ENCODE peak calls at places on chromosomes 11 and 22, in four cellular contexts. Y is B cell, H is GM10248, W is epithelial cell of esophagus. K is an unnamed sample.

GRCh38 chr11:115848614-115849013 is 344.4 kb upstream of the CADM1 start:
- DNase-seq in H (no peak), Y (no peak), W (no peak), K (no peak)

GRCh38 chr11:3735827-3736226 is 61.5 kb downstream of the NUP98 start:
- DNase-seq in H (no peak), W (peak), Y (no peak), K (no peak)

GRCh38 chr22:38881997-38882396 is 10.0 kb upstream of the CBX6 start:
- DNase-seq in Y (no peak), H (no peak), W (no peak), K (no peak)

GRCh38 chr11:16194566-16194965 is 161.8 kb downstream of the SOX6 start:
- DNase-seq in W (no peak), H (no peak), Y (no peak), K (no peak)

GRCh38 chr11:62999649-63000048 is 14.9 kb upstream of the SLC22A6 start:
- DNase-seq in W (peak), Y (no peak), H (no peak), K (peak)

GRCh38 chr11:95577716-95578460 is 211.7 kb downstream of the FAM76B start:
- DNase-seq in W (peak), H (no peak), Y (peak), K (no peak)

GRCh38 chr22:17742528-17742902 is 31.8 kb downstream of the BID start:
- DNase-seq in W (peak), Y (peak), H (peak), K (peak)

GRCh38 chr22:31122196-31122531 is 602 bp upstream of the INPP5J start:
- DNase-seq in W (no peak), H (no peak), Y (no peak), K (no peak)

GRCh38 chr11:105202844-105203548 is 63.4 kb upstream of the CARD18 start:
- DNase-seq in Y (no peak), H (no peak), W (no peak), K (peak)

DNA sequence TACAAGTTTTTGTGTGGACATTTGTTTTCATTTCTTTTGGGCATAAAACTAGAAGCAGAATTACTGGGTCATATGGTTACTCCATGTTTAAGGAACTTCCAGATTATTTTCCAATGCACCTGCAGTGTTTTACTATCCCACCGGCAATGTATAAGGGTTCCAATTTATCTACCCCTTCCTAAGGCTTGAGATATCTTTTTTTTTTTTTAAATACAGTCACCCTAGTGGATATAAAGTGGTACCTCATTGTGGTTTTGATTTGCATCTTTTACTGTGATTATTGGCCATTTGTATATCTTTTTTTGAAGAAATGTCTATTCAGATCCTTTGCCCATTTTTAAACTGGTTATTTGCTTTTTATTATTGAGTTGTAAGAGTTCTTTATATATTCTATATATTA is 34.6 kb upstream of the UCP3 start:
- DNase-seq in Y (no peak), W (no peak), H (no peak), K (no peak)
- TF ChIP-seq CTCF in Y (no peak), W (no peak), H (no peak), K (no peak)

GRCh38 chr11:43687120-43687791 is 6.7 kb downstream of the HSD17B12 start:
- DNase-seq in Y (no peak), H (no peak), W (peak), K (no peak)

GRCh38 chr11:43686207-43686606 is 5.7 kb downstream of the HSD17B12 start:
- DNase-seq in Y (no peak), H (no peak), W (no peak), K (no peak)

GRCh38 chr11:43681543-43681942 is 1.0 kb downstream of the HSD17B12 start:
- DNase-seq in W (peak), Y (peak), H (no peak), K (no peak)

GRCh38 chr11:43689167-43689566 is 8.6 kb downstream of the HSD17B12 start:
- DNase-seq in Y (no peak), H (no peak), W (no peak), K (no peak)

DNA sequence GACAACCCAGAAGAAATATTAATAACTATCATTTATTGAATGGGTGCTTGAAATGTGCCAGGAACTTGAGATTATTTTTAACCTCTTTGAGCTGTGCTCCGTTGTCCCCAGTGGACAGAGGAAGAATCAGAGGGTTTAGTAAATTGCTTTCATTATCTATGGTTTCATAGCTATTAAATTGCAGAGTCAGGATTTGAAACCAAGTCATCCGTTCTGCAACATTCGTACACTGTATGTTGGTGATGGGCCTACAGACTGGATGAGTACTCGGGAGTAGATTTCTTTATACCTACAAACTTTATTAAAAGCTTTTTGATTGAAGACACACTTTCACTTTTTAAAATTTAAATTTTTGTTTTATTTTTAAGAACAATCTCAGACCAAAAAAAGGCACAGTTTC is 4.9 kb downstream of the HSD17B12 start:
- DNase-seq in W (no peak), H (no peak), Y (no peak), K (no peak)
- TF ChIP-seq CTCF in W (no peak), H (no peak), Y (no peak), K (no peak)

DNA sequence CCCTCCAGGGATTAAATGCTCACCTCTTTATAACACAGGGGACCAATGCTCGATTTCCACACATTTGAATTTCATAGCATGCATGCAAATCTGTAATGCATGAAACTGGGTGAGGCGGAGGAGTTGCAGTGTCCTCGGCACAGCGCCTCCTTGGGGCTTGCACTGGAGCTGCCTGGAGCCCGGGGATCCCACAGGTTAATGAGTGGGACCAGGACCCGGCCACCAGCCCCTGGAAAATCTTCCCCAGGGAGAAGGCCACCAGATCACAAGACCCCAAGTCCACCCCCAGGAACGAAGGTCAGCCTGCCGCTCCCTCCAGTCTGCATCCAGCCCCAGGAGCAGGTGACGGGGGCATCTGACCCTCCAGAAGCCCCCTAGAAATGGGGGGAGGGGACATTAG is 119.1 kb downstream of the MN1 start:
- DNase-seq in H (no peak), Y (no peak), W (no peak), K (no peak)
- TF ChIP-seq CTCF in H (no peak), Y (no peak), W (peak), K (no peak)

DNA sequence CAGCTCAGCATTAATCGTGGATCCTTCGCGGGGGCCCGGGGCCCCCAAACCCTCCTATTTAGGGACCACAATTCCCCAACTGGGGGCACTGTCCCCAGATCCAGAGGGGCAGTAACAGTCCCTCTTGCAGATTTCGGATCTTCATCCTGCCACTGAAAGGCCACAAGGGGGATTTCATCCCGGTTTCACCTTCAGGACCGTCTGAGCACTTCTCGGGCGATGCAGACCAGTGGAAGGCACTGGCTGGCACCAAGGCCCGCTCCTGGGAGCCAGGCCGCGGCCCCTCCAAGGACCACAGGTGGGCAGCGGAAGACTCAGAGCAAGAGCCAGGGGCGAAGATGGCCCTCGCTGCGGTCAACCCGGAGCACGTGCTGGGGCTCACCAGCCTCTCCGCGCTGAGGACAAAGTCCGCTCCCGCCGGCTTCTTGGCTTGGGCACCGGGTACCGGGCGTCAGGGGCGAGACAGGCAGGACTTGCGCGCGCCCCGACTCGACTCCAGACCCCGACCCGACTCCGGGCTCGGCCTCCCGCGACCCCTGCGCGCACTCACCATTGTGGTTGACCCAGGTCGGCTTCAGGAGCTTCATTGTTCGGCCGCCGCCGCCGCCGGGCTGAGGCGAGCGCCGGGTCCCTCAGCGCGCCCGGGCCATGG is 517 bp downstream of the HIRA start:
- DNase-seq in W (peak), H (peak), Y (no peak), K (peak)
- TF ChIP-seq CTCF in W (peak), H (no peak), Y (no peak), K (no peak)

GRCh38 chr22:29325356-29325755 is 9.9 kb upstream of the RASL10A start:
- DNase-seq in Y (no peak), W (no peak), H (no peak), K (no peak)

GRCh38 chr22:29315286-29316195 is at the start of gene RASL10A:
- DNase-seq in W (peak), Y (no peak), H (no peak), K (no peak)

GRCh38 chr22:29316429-29316828 is 932 bp upstream of the RASL10A start:
- DNase-seq in H (no peak), W (no peak), Y (no peak), K (no peak)

GRCh38 chr22:29319072-29319471 is 3.6 kb upstream of the RASL10A start:
- DNase-seq in W (no peak), Y (no peak), H (no peak), K (no peak)

DNA sequence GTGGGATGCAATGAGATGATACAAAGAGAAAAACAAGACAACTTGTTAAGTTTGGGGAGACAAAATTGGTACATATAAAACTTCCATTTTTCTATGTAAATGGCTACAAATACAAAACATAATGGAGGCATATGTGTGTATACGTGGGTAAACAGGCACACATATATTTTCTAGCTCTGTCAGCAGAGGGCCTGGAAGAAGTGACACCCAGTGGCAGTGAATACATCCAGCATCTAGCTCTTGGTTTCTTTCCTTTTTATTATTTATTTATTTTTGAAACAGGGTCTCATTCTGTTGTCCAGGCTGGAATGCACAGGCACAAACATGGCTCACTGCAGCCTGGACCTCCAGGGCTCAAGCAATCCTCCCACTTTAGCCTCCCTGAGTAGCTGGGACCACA is 5.0 kb upstream of the RASL10A start:
- DNase-seq in Y (no peak), W (no peak), H (no peak), K (no peak)
- TF ChIP-seq CTCF in Y (no peak), W (peak), H (no peak), K (no peak)

GRCh38 chr11:113476553-113476952 is 1.4 kb upstream of the DRD2 start:
- DNase-seq in Y (no peak), W (no peak), H (no peak), K (no peak)

GRCh38 chr11:113475160-113475761 is at the start of gene DRD2:
- DNase-seq in Y (no peak), W (peak), H (no peak), K (peak)

GRCh38 chr11:113473983-113474361 is 1.2 kb downstream of the DRD2 start:
- DNase-seq in Y (no peak), W (no peak), H (no peak), K (no peak)

GRCh38 chr11:113474362-113475159 is 637 bp downstream of the DRD2 start:
- DNase-seq in H (peak), Y (peak), W (peak), K (peak)

GRCh38 chr11:113477321-113477720 is 2.1 kb upstream of the DRD2 start:
- DNase-seq in Y (no peak), H (no peak), W (no peak), K (no peak)
- TF ChIP-seq CTCF in Y (no peak), H (peak), W (peak), K (no peak)

GRCh38 chr22:28048529-28048928 is 129.5 kb upstream of the PITPNB start:
- DNase-seq in Y (no peak), H (no peak), W (no peak), K (no peak)
- TF ChIP-seq CTCF in Y (no peak), H (no peak), W (no peak), K (no peak)

GRCh38 chr11:74086242-74086884 is 77.5 kb upstream of the UCP3 start:
- DNase-seq in W (no peak), H (no peak), Y (no peak), K (no peak)

GRCh38 chr11:74092425-74092824 is 78.4 kb downstream of the C2CD3 start:
- DNase-seq in H (no peak), Y (no peak), W (no peak), K (no peak)

GRCh38 chr11:74094393-74094792 is 76.4 kb downstream of the C2CD3 start:
- DNase-seq in Y (no peak), W (peak), H (no peak), K (no peak)

GRCh38 chr11:74091549-74091948 is 79.3 kb downstream of the C2CD3 start:
- DNase-seq in Y (no peak), H (no peak), W (no peak), K (no peak)

GRCh38 chr11:74090701-74091100 is 80.1 kb downstream of the C2CD3 start:
- DNase-seq in H (no peak), W (peak), Y (peak), K (peak)
- TF ChIP-seq CTCF in H (no peak), W (peak), Y (no peak), K (no peak)

GRCh38 chr22:26671317-26672059 is 14.1 kb downstream of the MIAT start:
- DNase-seq in W (peak), Y (peak), H (peak), K (peak)

GRCh38 chr22:26674211-26675190 is 17.1 kb downstream of the MIAT start:
- DNase-seq in H (peak), W (peak), Y (peak), K (no peak)

GRCh38 chr22:26672060-26672471 is 14.7 kb downstream of the MIAT start:
- DNase-seq in H (no peak), W (no peak), Y (no peak), K (no peak)

GRCh38 chr22:26673485-26673884 is 16.1 kb downstream of the MIAT start:
- DNase-seq in H (no peak), W (peak), Y (no peak), K (no peak)

GRCh38 chr22:26672590-26673468 is 15.4 kb downstream of the MIAT start:
- DNase-seq in W (peak), H (peak), Y (peak), K (peak)
- TF ChIP-seq CTCF in W (peak), H (peak), Y (peak), K (no peak)

K was measured in Calu3.